ENCODE peak calls at places on chromosomes 3 and 15, in six cellular contexts. D, W, J, K, U and X are unnamed samples.

GRCh38 chr3:4974154-4974553 is 5.1 kb upstream of the BHLHE40 start:
- DNase-seq in D (no peak), W (no peak), J (no peak), K (no peak), U (no peak), X (no peak)

GRCh38 chr3:170768334-170768801 is 101.6 kb downstream of the RPL22L1 start:
- DNase-seq in D (no peak), W (no peak), J (no peak), K (no peak), U (no peak), X (no peak)

GRCh38 chr3:152664766-152665165 is 170.2 kb upstream of the P2RY1 start:
- DNase-seq in D (no peak), W (no peak), J (no peak), K (no peak), U (no peak), X (no peak)

GRCh38 chr3:114624676-114625181 is 330.9 kb downstream of the TIGIT start:
- DNase-seq in D (no peak), W (no peak), J (no peak), K (no peak), U (no peak), X (no peak)

GRCh38 chr15:84657748-84658079 is 285 bp downstream of the NMB start:
- DNase-seq in D (no peak), W (no peak), J (no peak), K (no peak), U (no peak), X (no peak)

GRCh38 chr3:172853911-172854648 is 103.6 kb downstream of the ECT2 start:
- DNase-seq in D (no peak), W (peak; percentile 33), J (no peak), K (no peak), U (no peak), X (no peak)

GRCh38 chr3:43620953-43621405 is 832 bp downstream of the ANO10 start:
- DNase-seq in D (no peak), W (no peak), J (no peak), K (no peak), U (no peak), X (no peak)

GRCh38 chr15:59372352-59373211 is at the start of gene MYO1E:
- DNase-seq in D (peak; percentile 20), W (peak; percentile 92), J (no peak), K (peak; percentile 22), U (peak; percentile 39), X (no peak)

GRCh38 chr3:15241341-15241740 is 35.3 kb downstream of the CAPN7 start:
- DNase-seq in D (peak; percentile 60), W (no peak), J (peak; percentile 25), K (peak; percentile 20), U (no peak), X (peak; percentile 45)

GRCh38 chr3:182258538-182259177 is 534.6 kb upstream of the ATP11B start:
- DNase-seq in D (no peak), W (no peak), J (no peak), K (no peak), U (no peak), X (no peak)

GRCh38 chr3:161700998-161701397 is 204.4 kb downstream of the OTOL1 start:
- DNase-seq in D (no peak), W (peak; percentile 10), J (no peak), K (no peak), U (no peak), X (no peak)

GRCh38 chr3:66538390-66538789 is 37.6 kb upstream of the LRIG1 start:
- DNase-seq in D (no peak), W (no peak), J (no peak), K (no peak), U (no peak), X (no peak)

GRCh38 chr15:70421197-70421482 is 323.4 kb upstream of the TLE3 start:
- DNase-seq in D (no peak), W (no peak), J (no peak), K (no peak), U (no peak), X (no peak)

GRCh38 chr3:183515968-183516851 is 39.3 kb downstream of the KLHL6 start:
- DNase-seq in D (peak; percentile 81), W (no peak), J (peak; percentile 33), K (peak; percentile 63), U (no peak), X (peak; percentile 47)

GRCh38 chr3:39271363-39271762 is 8.5 kb downstream of the CX3CR1 start:
- DNase-seq in D (no peak), W (no peak), J (no peak), K (no peak), U (no peak), X (no peak)

GRCh38 chr15:40353697-40354096 is 2.9 kb downstream of the PHGR1 start:
- DNase-seq in D (no peak), W (no peak), J (no peak), K (no peak), U (no peak), X (no peak)

GRCh38 chr15:81888748-81889479 is 156.9 kb downstream of the MEX3B start:
- DNase-seq in D (no peak), W (no peak), J (no peak), K (no peak), U (no peak), X (no peak)

GRCh38 chr15:82172506-82172905 is 90.0 kb downstream of the EFL1 start:
- DNase-seq in D (no peak), W (no peak), J (no peak), K (no peak), U (no peak), X (no peak)

GRCh38 chr15:51803961-51804360 is 25.5 kb upstream of the TMOD3 start:
- DNase-seq in D (no peak), W (no peak), J (no peak), K (no peak), U (no peak), X (no peak)

GRCh38 chr15:101105059-101105851 is 146.6 kb downstream of the CHSY1 start:
- DNase-seq in D (no peak), W (no peak), J (no peak), K (no peak), U (no peak), X (no peak)

GRCh38 chr3:23202203-23202920 is 765 bp upstream of the UBE2E2 start:
- DNase-seq in D (peak; percentile 44), W (no peak), J (no peak), K (no peak), U (no peak), X (peak; percentile 15)

GRCh38 chr3:14218355-14218754 is 39.7 kb downstream of the LSM3 start:
- DNase-seq in D (no peak), W (no peak), J (no peak), K (no peak), U (no peak), X (no peak)

GRCh38 chr15:70033529-70034140 is 64.1 kb downstream of the TLE3 start:
- DNase-seq in D (no peak), W (no peak), J (no peak), K (no peak), U (no peak), X (no peak)

GRCh38 chr3:53045784-53046170 is at the start of gene SFMBT1:
- DNase-seq in D (peak; percentile 72), W (no peak), J (peak; percentile 66), K (peak; percentile 69), U (peak; percentile 49), X (peak; percentile 78)

GRCh38 chr3:179233043-179233442 is 17.9 kb downstream of the KCNMB3 start:
- DNase-seq in D (no peak), W (no peak), J (no peak), K (no peak), U (no peak), X (no peak)

GRCh38 chr15:36468746-36469145 is 110.7 kb upstream of the CDIN1 start:
- DNase-seq in D (no peak), W (no peak), J (no peak), K (no peak), U (no peak), X (no peak)

GRCh38 chr3:120642368-120642948 is 39.6 kb downstream of the HGD start:
- DNase-seq in D (no peak), W (no peak), J (no peak), K (peak; percentile 13), U (no peak), X (no peak)

GRCh38 chr3:64541803-64542202 is 146.0 kb downstream of the ADAMTS9 start:
- DNase-seq in D (no peak), W (no peak), J (no peak), K (no peak), U (no peak), X (no peak)

GRCh38 chr3:58272891-58273290 is 33.2 kb upstream of the RPP14 start:
- DNase-seq in D (no peak), W (no peak), J (no peak), K (no peak), U (no peak), X (no peak)

GRCh38 chr3:124800076-124800475 is 69.8 kb downstream of the UMPS start:
- DNase-seq in D (no peak), W (no peak), J (no peak), K (no peak), U (no peak), X (no peak)

GRCh38 chr15:63094495-63094931 is 27.1 kb upstream of the LACTB start:
- DNase-seq in D (no peak), W (no peak), J (no peak), K (no peak), U (no peak), X (no peak)

GRCh38 chr3:10468611-10469354 is 36.6 kb downstream of the ATP2B2 start:
- DNase-seq in D (no peak), W (no peak), J (no peak), K (no peak), U (no peak), X (no peak)

GRCh38 chr3:114714237-114714636 is 420.4 kb downstream of the TIGIT start:
- DNase-seq in D (no peak), W (no peak), J (no peak), K (no peak), U (no peak), X (no peak)

GRCh38 chr3:132325103-132325606 is 7.9 kb downstream of the ACP3 start:
- DNase-seq in D (no peak), W (no peak), J (no peak), K (no peak), U (no peak), X (no peak)

GRCh38 chr3:135891121-135891520 is 74.4 kb upstream of the PPP2R3A start:
- DNase-seq in D (no peak), W (no peak), J (no peak), K (no peak), U (no peak), X (no peak)